ENCODE peak calls at places on chromosomes 7 and 10, in nine cellular contexts. L, J, K, H, I, O, A, S and M are unnamed samples.
A peak's percentile ranks its signal among the peaks of the same experiment; 100 is the strongest.

GRCh38 chr7:50632561-50633413 is 67.6 kb upstream of the DDC start:
- DNase-seq in L (peak; percentile 59), J (no peak), K (peak; percentile 63), H (peak; percentile 62), I (peak; percentile 26), O (no peak), A (peak; percentile 47), S (peak; percentile 22), M (peak; percentile 70)

GRCh38 chr7:50450691-50451051 is 521 bp upstream of the FIGNL1 start:
- DNase-seq in L (no peak), J (no peak), K (no peak), H (peak; percentile 17), I (no peak), O (peak; percentile 38), A (no peak), S (no peak), M (no peak)

GRCh38 chr7:25495342-25495855 is 267.1 kb upstream of the NPVF start:
- DNase-seq in L (no peak), J (no peak), K (no peak), H (no peak), I (no peak), O (no peak), A (no peak), S (no peak), M (no peak)

GRCh38 chr7:99461221-99461620 is 4.7 kb downstream of the ATP5MF start:
- DNase-seq in L (no peak), J (no peak), K (no peak), H (peak; percentile 24), I (no peak), O (no peak), A (no peak), S (no peak), M (no peak)

GRCh38 chr7:114302858-114303257 is 111.8 kb upstream of the FOXP2 start:
- DNase-seq in L (peak; percentile 14), J (no peak), K (no peak), H (peak; percentile 3), I (no peak), O (no peak), A (no peak), S (no peak), M (peak; percentile 47)

GRCh38 chr7:22730921-22731654 is 4.1 kb downstream of the IL6 start:
- DNase-seq in L (peak; percentile 45), J (no peak), K (peak; percentile 77), H (peak; percentile 88), I (no peak), O (no peak), A (no peak), S (no peak), M (peak; percentile 91)

GRCh38 chr10:76303682-76304316 is 872.4 kb downstream of the LRMDA start:
- DNase-seq in L (peak; percentile 19), J (peak; percentile 37), K (peak; percentile 89), H (peak; percentile 89), I (no peak), O (no peak), A (peak; percentile 83), S (no peak), M (peak; percentile 51)

GRCh38 chr7:154698726-154699291 is 304.1 kb downstream of the PAXIP1 start:
- DNase-seq in L (no peak), J (no peak), K (no peak), H (no peak), I (no peak), O (no peak), A (no peak), S (no peak), M (no peak)

GRCh38 chr7:106865130-106866115 is at the start of gene PIK3CG:
- DNase-seq in L (no peak), J (no peak), K (no peak), H (no peak), I (no peak), O (no peak), A (no peak), S (peak; percentile 51), M (no peak)

GRCh38 chr10:97598407-97599271 is 9.1 kb downstream of the C10orf62 start:
- DNase-seq in L (no peak), J (no peak), K (no peak), H (no peak), I (no peak), O (no peak), A (no peak), S (no peak), M (no peak)

GRCh38 chr10:28393956-28394568 is 91.2 kb upstream of the MPP7 start:
- DNase-seq in L (peak; percentile 73), J (peak; percentile 28), K (peak; percentile 67), H (peak; percentile 68), I (peak; percentile 31), O (no peak), A (peak; percentile 79), S (no peak), M (peak; percentile 48)

GRCh38 chr7:127486654-127487053 is 94.1 kb upstream of the ZNF800 start:
- DNase-seq in L (peak; percentile 11), J (no peak), K (no peak), H (peak; percentile 18), I (no peak), O (no peak), A (no peak), S (no peak), M (peak; percentile 29)

GRCh38 chr7:85736085-85736484 is 549.2 kb upstream of the SEMA3D start:
- DNase-seq in L (no peak), J (no peak), K (no peak), H (no peak), I (no peak), O (no peak), A (no peak), S (no peak), M (no peak)

GRCh38 chr10:85976267-85976793 is 390.3 kb downstream of the GRID1 start:
- DNase-seq in L (no peak), J (no peak), K (no peak), H (no peak), I (no peak), O (no peak), A (no peak), S (no peak), M (no peak)

GRCh38 chr7:7642081-7642480 is 1.5 kb downstream of the UMAD1 start:
- DNase-seq in L (peak; percentile 79), J (no peak), K (no peak), H (no peak), I (no peak), O (no peak), A (no peak), S (no peak), M (no peak)

GRCh38 chr7:5633161-5634106 is 148.0 kb downstream of the RNF216 start:
- DNase-seq in L (no peak), J (peak; percentile 32), K (no peak), H (peak; percentile 40), I (no peak), O (no peak), A (no peak), S (no peak), M (no peak)

GRCh38 chr7:100093925-100094486 is 5.2 kb downstream of the COPS6 start:
- DNase-seq in L (no peak), J (no peak), K (no peak), H (no peak), I (no peak), O (no peak), A (no peak), S (no peak), M (no peak)

GRCh38 chr7:19915596-19915995 is 142.2 kb upstream of the TMEM196 start:
- DNase-seq in L (no peak), J (no peak), K (no peak), H (no peak), I (no peak), O (no peak), A (no peak), S (no peak), M (no peak)

GRCh38 chr7:155896531-155897263 is 84.4 kb upstream of the SHH start:
- DNase-seq in L (peak; percentile 81), J (no peak), K (peak; percentile 37), H (no peak), I (no peak), O (no peak), A (peak; percentile 16), S (no peak), M (no peak)

GRCh38 chr7:140364819-140365218 is 33.5 kb downstream of the SLC37A3 start:
- DNase-seq in L (no peak), J (no peak), K (no peak), H (peak; percentile 18), I (no peak), O (no peak), A (no peak), S (no peak), M (peak; percentile 84)

GRCh38 chr7:5766321-5766761 is 15.1 kb downstream of the RNF216 start:
- DNase-seq in L (no peak), J (no peak), K (peak; percentile 21), H (peak; percentile 88), I (no peak), O (no peak), A (no peak), S (no peak), M (no peak)